ENCODE peak calls at places on chromosomes 3 and 15, in six cellular contexts. I is A549, Q is HCT116, S is GM12878, D is H1, F is K562. L is an unnamed sample.

GRCh38 chr3:106837616-106838015 is 539.6 kb upstream of the CCDC54 start:
- DNase-seq in S (no peak), Q (no peak), F (no peak), I (no peak), D (no peak), L (no peak)

GRCh38 chr3:161171113-161171512 is 50.0 kb upstream of the NMD3 start:
- DNase-seq in D (no peak), F (no peak), Q (no peak), S (no peak), I (no peak), L (no peak)

GRCh38 chr3:53354945-53355498 is 7.7 kb upstream of the DCP1A start:
- DNase-seq in I (no peak), Q (no peak), F (no peak), D (no peak), S (no peak), L (no peak)

GRCh38 chr3:97021778-97022177 is 207.4 kb downstream of the EPHA6 start:
- DNase-seq in I (no peak), D (no peak), Q (no peak), S (no peak), F (no peak), L (no peak)

GRCh38 chr3:58041826-58042324 is 33.7 kb downstream of the FLNB start:
- DNase-seq in D (no peak), Q (no peak), F (no peak), I (no peak), S (peak; percentile 88), L (peak; percentile 85)

GRCh38 chr3:101070260-101071121 is 77.3 kb upstream of the ABI3BP start:
- DNase-seq in I (no peak), S (peak; percentile 7), Q (peak; percentile 57), D (peak; percentile 75), F (peak; percentile 36), L (peak; percentile 31)

GRCh38 chr15:45534821-45535220 is 12.3 kb upstream of the SLC30A4 start:
- DNase-seq in D (no peak), S (no peak), F (no peak), Q (no peak), I (no peak), L (no peak)

GRCh38 chr3:169524131-169524530 is 139.4 kb downstream of the MECOM start:
- DNase-seq in I (no peak), S (no peak), F (no peak), Q (no peak), D (no peak), L (no peak)

GRCh38 chr3:38738630-38739395 is 77.2 kb downstream of the SCN10A start:
- DNase-seq in I (peak; percentile 37), Q (peak; percentile 47), S (no peak), D (peak; percentile 68), F (peak; percentile 68), L (peak; percentile 27)

GRCh38 chr15:31276596-31277298 is 49.9 kb upstream of the KLF13 start:
- DNase-seq in D (no peak), Q (no peak), S (no peak), F (no peak), I (no peak), L (no peak)

GRCh38 chr3:31230834-31231233 is 301.9 kb upstream of the STT3B start:
- DNase-seq in I (no peak), F (no peak), S (no peak), Q (no peak), D (no peak), L (no peak)

GRCh38 chr3:61353353-61353752 is 102.1 kb upstream of the FHIT start:
- DNase-seq in F (no peak), S (no peak), D (no peak), I (no peak), Q (no peak), L (no peak)

GRCh38 chr3:71393093-71393492 is 190.4 kb downstream of the FOXP1 start:
- DNase-seq in D (no peak), F (no peak), Q (no peak), I (no peak), S (no peak), L (no peak)

GRCh38 chr15:41879321-41879845 is 14.5 kb downstream of the SPTBN5 start:
- DNase-seq in Q (no peak), S (no peak), D (no peak), I (no peak), F (no peak), L (no peak)

GRCh38 chr3:50211930-50212329 is 6.9 kb downstream of the SLC38A3 start:
- DNase-seq in I (no peak), F (no peak), Q (no peak), D (no peak), S (no peak), L (no peak)

GRCh38 chr3:99505646-99506269 is 132.6 kb upstream of the COL8A1 start:
- DNase-seq in S (peak; percentile 91), Q (no peak), F (no peak), D (no peak), I (no peak), L (no peak)

GRCh38 chr15:39433351-39433750 is 147.5 kb upstream of the THBS1 start:
- DNase-seq in I (no peak), S (no peak), D (no peak), Q (no peak), F (no peak), L (no peak)

GRCh38 chr3:114411811-114412803 is 118.3 kb downstream of the TIGIT start:
- DNase-seq in D (no peak), Q (peak; percentile 65), I (peak; percentile 7), S (no peak), F (no peak), L (peak; percentile 47)

GRCh38 chr3:65819896-65820295 is 218.8 kb downstream of the MAGI1 start:
- DNase-seq in Q (no peak), D (no peak), F (no peak), I (no peak), S (no peak), L (no peak)

GRCh38 chr3:168493412-168494205 is 397.9 kb upstream of the GOLIM4 start:
- DNase-seq in F (no peak), I (no peak), S (no peak), D (no peak), Q (no peak), L (no peak)

GRCh38 chr15:43463542-43463941 is 29.4 kb downstream of the TP53BP1 start:
- DNase-seq in I (no peak), F (no peak), Q (no peak), S (no peak), D (no peak), L (no peak)

GRCh38 chr3:187783098-187783497 is 37.8 kb upstream of the BCL6 start:
- DNase-seq in I (no peak), F (no peak), Q (no peak), S (no peak), D (no peak), L (no peak)

GRCh38 chr3:24100694-24101402 is 155.8 kb downstream of the NR1D2 start:
- DNase-seq in Q (no peak), I (no peak), D (no peak), S (no peak), F (no peak), L (peak; percentile 50)

GRCh38 chr3:13244695-13245449 is 171.6 kb upstream of the IQSEC1 start:
- DNase-seq in I (no peak), D (no peak), S (no peak), F (no peak), Q (no peak), L (no peak)

GRCh38 chr3:118272976-118273375 is 761.7 kb downstream of the IGSF11 start:
- DNase-seq in F (no peak), Q (no peak), S (no peak), I (no peak), D (no peak), L (no peak)

GRCh38 chr15:70557506-70558258 is 205.7 kb downstream of the UACA start:
- DNase-seq in Q (no peak), S (no peak), I (no peak), F (no peak), D (no peak), L (no peak)

GRCh38 chr15:35719964-35720507 is 174.1 kb upstream of the DPH6 start:
- DNase-seq in F (no peak), I (no peak), D (no peak), S (no peak), Q (no peak), L (no peak)

GRCh38 chr3:65785065-65785645 is 253.6 kb downstream of the MAGI1 start:
- DNase-seq in S (no peak), I (peak; percentile 5), F (peak; percentile 29), D (no peak), Q (peak; percentile 32), L (peak; percentile 41)

GRCh38 chr3:132016061-132017041 is 18.5 kb downstream of the CPNE4 start:
- DNase-seq in F (no peak), Q (no peak), I (no peak), D (no peak), S (no peak), L (no peak)

GRCh38 chr15:66981746-66982145 is 83.7 kb upstream of the SMAD3 start:
- DNase-seq in F (peak; percentile 3), D (no peak), S (no peak), I (no peak), Q (no peak), L (no peak)
- TF ChIP-seq MAX in F (no peak), D (no peak), S (no peak), I (no peak), Q (no peak), L (no peak)

DNA sequence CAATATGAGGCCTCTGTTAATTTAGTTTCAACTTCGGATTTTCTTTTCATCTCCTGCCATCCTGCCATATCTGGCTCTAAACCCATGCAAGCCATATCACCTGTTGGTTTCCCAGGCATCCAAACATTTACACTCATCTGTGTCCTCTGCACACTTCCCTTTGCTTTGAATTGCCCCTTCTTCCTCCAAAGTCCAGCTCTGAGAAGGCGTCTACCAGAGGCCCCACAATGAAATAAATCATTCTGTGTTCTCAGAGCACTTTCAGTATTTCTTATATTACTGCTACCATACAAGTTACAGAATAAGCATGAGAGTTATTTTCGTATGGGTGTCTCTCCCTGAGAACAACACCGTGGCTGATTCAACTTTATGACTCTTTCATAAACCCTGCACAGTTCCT is 12.9 kb upstream of the ABHD17C start:
- DNase-seq in F (no peak), Q (no peak), I (no peak), D (no peak), S (no peak), L (no peak)
- TF ChIP-seq CEBPB in F (no peak), Q (no peak), I (no peak), D (no peak), S (no peak), L (no peak)

GRCh38 chr15:93274276-93274675 is 185.3 kb upstream of the RGMA start:
- DNase-seq in Q (no peak), F (no peak), S (no peak), D (no peak), I (no peak), L (no peak)

GRCh38 chr15:93271871-93272270 is 182.9 kb upstream of the RGMA start:
- DNase-seq in D (no peak), Q (no peak), I (no peak), F (no peak), S (no peak), L (no peak)

GRCh38 chr15:93265046-93265658 is 176.1 kb upstream of the RGMA start:
- DNase-seq in Q (no peak), D (no peak), S (no peak), I (no peak), F (no peak), L (peak; percentile 3)

GRCh38 chr15:93266291-93266690 is 177.3 kb upstream of the RGMA start:
- DNase-seq in I (no peak), F (no peak), Q (no peak), D (no peak), S (no peak), L (no peak)

GRCh38 chr15:93270937-93271472 is 182.0 kb upstream of the RGMA start:
- DNase-seq in S (no peak), I (no peak), Q (no peak), F (no peak), D (no peak), L (no peak)
- TF ChIP-seq MAX in S (no peak), I (no peak), Q (no peak), F (no peak), D (no peak), L (no peak)

GRCh38 chr15:48084759-48085420 is 35.9 kb upstream of the SLC24A5 start:
- DNase-seq in Q (no peak), F (no peak), D (peak; percentile 13), S (no peak), I (no peak), L (peak; percentile 26)
- TF ChIP-seq CEBPB in Q (no peak), F (no peak), D (no peak), S (no peak), I (no peak), L (no peak)